ENCODE peak calls at places on chromosome X, in four cellular contexts. X is IMR-90, D is HepG2, W is SK-N-SH. H is an unnamed sample.

GRCh38 chrX:154717824-154718223 is 33.1 kb downstream of the GAB3 start:
- DNase-seq in X (peak), D (no peak), W (peak), H (no peak)

GRCh38 chrX:15241258-15241657 is 28.6 kb downstream of the ASB9 start:
- DNase-seq in X (no peak), D (no peak), W (no peak), H (no peak)

GRCh38 chrX:135436456-135436855 is 14.7 kb downstream of the SMIM10L2A start:
- DNase-seq in X (no peak), D (no peak), W (no peak), H (no peak)

GRCh38 chrX:150036641-150037040 is 98.3 kb upstream of the EOLA2 start:
- DNase-seq in X (no peak), D (no peak), W (no peak), H (no peak)

GRCh38 chrX:151745651-151746050 is 11.1 kb downstream of the CNGA2 start:
- DNase-seq in X (no peak), D (no peak), W (no peak), H (no peak)

GRCh38 chrX:40012039-40012799 is 85.5 kb downstream of the BCOR start:
- DNase-seq in X (peak), D (peak), W (no peak), H (no peak)

GRCh38 chrX:13283968-13284914 is 35.6 kb downstream of the ATXN3L start:
- DNase-seq in X (peak), D (no peak), W (no peak), H (no peak)

GRCh38 chrX:129781134-129782014 is 1.6 kb downstream of the SASH3 start:
- DNase-seq in X (no peak), D (no peak), W (no peak), H (no peak)

GRCh38 chrX:77628294-77629025 is 157.6 kb downstream of the ATRX start:
- DNase-seq in X (no peak), D (no peak), W (no peak), H (no peak)

GRCh38 chrX:71095971-71096701 is 485 bp downstream of the FOXO4 start:
- DNase-seq in X (peak), D (no peak), W (peak), H (peak)

GRCh38 chrX:120367390-120368100 is 5.7 kb downstream of the ATP1B4 start:
- DNase-seq in X (no peak), D (no peak), W (no peak), H (no peak)

GRCh38 chrX:16124201-16124600 is 836 bp downstream of the GRPR start:
- DNase-seq in X (no peak), D (no peak), W (no peak), H (no peak)

GRCh38 chrX:130120746-130121504 is 10.6 kb upstream of the ELF4 start:
- DNase-seq in X (peak), D (peak), W (peak), H (peak)

GRCh38 chrX:150211988-150212387 is 151.1 kb upstream of the MAMLD1 start:
- DNase-seq in X (peak), D (no peak), W (no peak), H (no peak)

GRCh38 chrX:30735839-30736238 is 82.6 kb downstream of the GK start:
- DNase-seq in X (peak), D (peak), W (peak), H (peak)

GRCh38 chrX:3263681-3264126 is 82.7 kb downstream of the MXRA5 start:
- DNase-seq in X (peak), D (no peak), W (no peak), H (no peak)

GRCh38 chrX:12973561-12974216 is 1.2 kb upstream of the TMSB4X start:
- DNase-seq in X (no peak), D (no peak), W (no peak), H (no peak)

GRCh38 chrX:10103023-10103422 is 53.8 kb upstream of the CLCN4 start:
- DNase-seq in X (peak), D (no peak), W (no peak), H (no peak)

GRCh38 chrX:144566592-144566991 is 680.7 kb upstream of the SPANXN1 start:
- DNase-seq in X (no peak), D (no peak), W (no peak), H (no peak)

GRCh38 chrX:55796496-55796895 is 78.9 kb downstream of the RRAGB start:
- DNase-seq in X (no peak), D (no peak), W (no peak), H (no peak)

GRCh38 chrX:44088755-44089154 is 115.6 kb upstream of the NDP start:
- DNase-seq in X (no peak), D (no peak), W (no peak), H (no peak)
- TF ChIP-seq SMC3 in X (no peak), D (no peak), W (no peak), H (no peak)

GRCh38 chrX:47179221-47179927 is 14.3 kb upstream of the UBA1 start:
- DNase-seq in X (no peak), D (no peak), W (no peak), H (no peak)
- TF ChIP-seq SMC3 in X (no peak), D (no peak), W (no peak), H (no peak)

GRCh38 chrX:11890843-11891514 is 132.9 kb downstream of the MSL3 start:
- DNase-seq in X (no peak), D (no peak), W (no peak), H (no peak)
- TF ChIP-seq SMC3 in X (no peak), D (no peak), W (no peak), H (no peak)

DNA sequence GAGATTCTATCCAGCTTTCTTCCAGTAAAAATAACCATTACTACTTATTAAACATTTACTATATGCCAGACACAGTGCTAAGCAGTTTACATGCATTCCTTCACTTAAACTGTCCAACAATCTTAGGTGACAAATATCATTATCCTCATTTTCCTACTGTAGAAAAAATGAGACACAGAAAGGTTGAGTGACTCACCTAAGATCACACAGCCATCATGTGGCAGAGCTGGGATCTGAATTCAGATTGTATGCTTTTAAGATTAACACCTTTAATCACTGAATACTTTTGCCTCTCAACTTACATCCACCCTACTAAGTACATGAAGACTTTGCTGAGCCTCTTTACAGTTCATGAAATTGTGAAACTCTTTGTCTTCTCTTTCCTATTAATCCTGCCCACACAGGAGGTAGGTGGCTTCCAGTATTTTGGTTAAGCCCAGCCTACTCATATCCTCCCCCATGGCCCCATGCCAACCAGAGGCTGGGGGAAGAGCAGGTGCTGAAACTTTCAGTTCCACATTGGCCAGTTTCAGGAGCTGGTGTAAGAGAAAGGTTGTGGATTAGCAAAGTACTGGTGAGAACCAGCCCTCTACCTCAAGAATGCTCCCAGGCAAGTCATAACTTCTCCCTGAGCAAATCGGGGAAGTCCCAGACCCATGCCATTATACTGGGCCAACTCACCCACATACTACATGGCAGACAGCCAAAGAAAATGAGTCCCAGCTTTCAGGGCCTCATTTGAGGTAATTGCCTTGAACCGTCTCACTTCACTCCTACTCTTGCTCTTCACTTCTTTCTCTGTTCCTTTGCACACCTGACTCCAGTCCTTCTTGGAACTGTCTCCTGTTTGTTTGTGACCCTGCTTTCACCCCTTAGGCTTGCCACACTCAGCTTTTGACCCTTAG is 211.1 kb downstream of the GUCY2F start:
- DNase-seq in X (no peak), D (no peak), W (no peak), H (no peak)
- TF ChIP-seq SMC3 in X (no peak), D (no peak), W (no peak), H (no peak)

GRCh38 chrX:45903781-45904201 is 641.4 kb downstream of the ZNF674 start:
- DNase-seq in X (no peak), D (no peak), W (no peak), H (no peak)
- TF ChIP-seq SMC3 in X (no peak), D (no peak), W (no peak), H (no peak)

DNA sequence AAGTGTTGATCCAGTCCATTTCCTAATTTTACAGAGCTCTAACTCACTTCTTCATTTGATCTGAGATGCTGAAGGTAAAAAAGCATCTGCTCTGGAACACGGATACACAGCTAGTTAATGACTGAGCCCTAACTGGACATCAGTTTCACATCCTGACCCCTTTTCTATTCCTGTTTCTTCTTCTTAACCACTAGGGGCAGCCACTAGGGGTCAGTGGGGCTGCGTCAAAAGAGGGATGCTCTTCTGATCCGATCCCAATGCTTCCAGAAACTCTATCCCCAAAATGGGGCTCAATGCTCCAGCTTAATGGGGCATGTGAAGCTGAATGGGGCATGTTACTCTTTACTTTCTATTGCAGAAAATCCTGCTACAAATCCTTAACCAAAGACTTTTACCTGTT is 33.4 kb upstream of the PHKA2 start:
- DNase-seq in X (peak), D (peak), W (peak), H (peak)
- TF ChIP-seq SMC3 in X (no peak), D (peak), W (peak), H (peak)

GRCh38 chrX:148633509-148633908 is 133.1 kb downstream of the AFF2 start:
- DNase-seq in X (no peak), D (no peak), W (no peak), H (no peak)
- TF ChIP-seq SMC3 in X (no peak), D (no peak), W (no peak), H (no peak)

GRCh38 chrX:43595931-43596330 is 60.2 kb upstream of the MAOA start:
- DNase-seq in X (no peak), D (no peak), W (no peak), H (no peak)
- TF ChIP-seq SMC3 in X (no peak), D (no peak), W (no peak), H (no peak)

DNA sequence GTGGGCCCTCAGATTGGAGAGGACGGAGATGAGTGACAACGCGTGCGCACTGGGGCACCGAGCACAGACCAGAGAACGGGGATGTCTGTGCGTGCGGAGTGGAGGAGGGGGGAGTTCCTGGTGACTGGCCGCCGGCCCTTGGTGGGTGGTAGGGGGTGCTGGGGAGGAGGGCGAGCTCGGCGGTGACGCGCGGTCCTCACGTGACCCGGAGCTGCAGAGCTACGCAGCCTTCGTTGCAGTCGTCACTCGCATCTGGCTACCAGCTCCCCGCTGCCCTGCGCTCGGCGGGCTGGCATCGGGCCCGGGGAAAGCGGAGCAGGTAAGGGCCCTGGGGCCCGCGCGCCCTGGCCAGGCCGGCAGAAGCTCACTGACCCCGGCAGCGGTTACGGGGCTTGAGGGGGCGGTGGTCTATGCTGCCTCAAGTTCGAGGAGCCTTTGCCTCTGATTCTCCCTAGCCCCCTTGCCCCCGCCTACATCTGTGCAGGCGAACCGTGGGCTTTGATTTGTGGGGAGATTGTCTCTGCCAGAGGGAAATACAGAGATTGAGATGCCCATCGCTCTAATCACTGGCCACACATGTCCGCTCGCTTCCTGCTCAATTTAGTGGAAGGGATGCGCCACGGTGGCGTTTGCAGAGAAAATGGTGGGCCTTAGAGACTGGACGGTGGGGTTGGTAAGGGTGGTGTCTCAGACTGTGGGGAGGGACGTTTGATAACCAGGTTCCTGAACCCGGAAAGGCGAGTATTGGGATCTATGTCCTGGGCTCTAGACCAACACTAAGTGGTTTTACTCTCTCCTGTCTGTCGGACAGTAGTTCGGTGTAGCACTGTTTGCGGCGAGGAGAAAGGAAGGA is at the start of gene ARMCX4:
- DNase-seq in X (peak), D (no peak), W (peak), H (no peak)
- TF ChIP-seq SMC3 in X (no peak), D (no peak), W (no peak), H (no peak)

DNA sequence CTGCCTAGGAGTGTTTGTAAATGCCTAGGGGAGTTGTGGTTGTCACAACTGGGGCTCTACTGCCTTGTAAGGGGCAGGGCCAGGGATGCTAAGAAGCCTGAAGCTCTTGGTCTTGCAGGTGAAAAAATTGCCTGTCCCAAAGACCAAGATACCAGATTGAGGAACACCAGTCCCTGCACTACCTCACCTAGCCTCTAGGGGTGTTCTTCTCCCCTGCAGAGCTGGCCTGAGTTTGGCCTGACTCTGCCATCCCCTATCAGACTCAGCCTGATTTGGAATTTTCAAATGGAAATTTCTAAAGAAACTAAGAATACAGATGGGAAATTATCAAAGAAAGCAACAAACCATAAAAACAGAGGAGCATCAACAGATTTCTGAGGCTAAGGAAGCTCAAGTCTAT is 90.4 kb downstream of the ZC4H2 start:
- DNase-seq in X (no peak), D (no peak), W (peak), H (peak)
- TF ChIP-seq SMC3 in X (no peak), D (no peak), W (no peak), H (no peak)

H was measured in A549.